ENCODE peak calls at places on chromosome 17, in five cellular contexts. J is gastrocnemius medialis, V is brain microvascular endothelial cell, K is GM06990, M is esophagus squamous epithelium. A is an unnamed sample.
A peak's percentile ranks its signal among the peaks of the same experiment; 100 is the strongest.

GRCh38 chr17:17053446-17054379 is 11.5 kb downstream of the MPRIP start:
- DNase-seq in J (peak; percentile 6), V (no peak), K (no peak), M (no peak), A (no peak)

GRCh38 chr17:62713096-62713870 is 85.8 kb downstream of the MRC2 start:
- DNase-seq in J (no peak), V (no peak), K (no peak), M (no peak), A (no peak)

GRCh38 chr17:43403846-43404245 is 5.1 kb downstream of the ARL4D start:
- DNase-seq in J (no peak), V (no peak), K (no peak), M (no peak), A (peak; percentile 76)

GRCh38 chr17:69809331-69809730 is 265.7 kb upstream of the KCNJ16 start:
- DNase-seq in J (no peak), V (no peak), K (no peak), M (no peak), A (no peak)

GRCh38 chr17:63364387-63364786 is 81.7 kb downstream of the CYB561 start:
- DNase-seq in J (no peak), V (no peak), K (no peak), M (no peak), A (no peak)

GRCh38 chr17:72399608-72400487 is 279.0 kb downstream of the SOX9 start:
- DNase-seq in J (no peak), V (no peak), K (no peak), M (no peak), A (no peak)

GRCh38 chr17:31156326-31156725 is 61.5 kb downstream of the NF1 start:
- DNase-seq in J (no peak), V (peak; percentile 14), K (no peak), M (no peak), A (no peak)

GRCh38 chr17:43669971-43670644 is 8.4 kb upstream of the MEOX1 start:
- DNase-seq in J (no peak), V (no peak), K (no peak), M (no peak), A (no peak)

GRCh38 chr17:61201211-61201610 is 198.4 kb upstream of the TBX2 start:
- DNase-seq in J (no peak), V (peak; percentile 61), K (no peak), M (no peak), A (no peak)

GRCh38 chr17:17445296-17445924 is 31.4 kb upstream of the MED9 start:
- DNase-seq in J (no peak), V (no peak), K (no peak), M (no peak), A (no peak)

GRCh38 chr17:19365833-19366636 is 3.5 kb upstream of the B9D1 start:
- DNase-seq in J (no peak), V (no peak), K (no peak), M (no peak), A (no peak)

GRCh38 chr17:43309505-43310329 is 75.9 kb upstream of the RNU2-1 start:
- DNase-seq in J (no peak), V (no peak), K (no peak), M (no peak), A (no peak)

GRCh38 chr17:4945176-4945943 is 3.0 kb downstream of the PFN1 start:
- DNase-seq in J (peak; percentile 93), V (peak; percentile 90), K (peak; percentile 68), M (no peak), A (peak; percentile 69)

GRCh38 chr17:77826132-77826873 is 132.2 kb upstream of the TNRC6C start:
- DNase-seq in J (peak; percentile 3), V (no peak), K (no peak), M (no peak), A (no peak)

GRCh38 chr17:40824015-40824832 is 1.8 kb upstream of the KRT10 start:
- DNase-seq in J (no peak), V (no peak), K (no peak), M (no peak), A (no peak)

GRCh38 chr17:17635126-17635525 is 43.6 kb upstream of the PEMT start:
- DNase-seq in J (no peak), V (no peak), K (no peak), M (no peak), A (no peak)

GRCh38 chr17:56028837-56029236 is 124.4 kb upstream of the ANKFN1 start:
- DNase-seq in J (no peak), V (no peak), K (no peak), M (no peak), A (no peak)

GRCh38 chr17:62892870-62893338 is 73.1 kb upstream of the TANC2 start:
- DNase-seq in J (no peak), V (peak; percentile 66), K (no peak), M (no peak), A (no peak)

GRCh38 chr17:38996660-38997337 is 29.6 kb upstream of the FBXO47 start:
- DNase-seq in J (no peak), V (no peak), K (no peak), M (no peak), A (no peak)

GRCh38 chr17:31496097-31496496 is 104.6 kb downstream of the RAB11FIP4 start:
- DNase-seq in J (no peak), V (no peak), K (no peak), M (no peak), A (no peak)

GRCh38 chr17:16940116-16940881 is 31.6 kb downstream of the TNFRSF13B start:
- DNase-seq in J (no peak), V (no peak), K (no peak), M (no peak), A (no peak)

GRCh38 chr17:43024407-43025289 is at the start of gene RND2:
- DNase-seq in J (peak; percentile 84), V (peak; percentile 96), K (peak; percentile 73), M (peak; percentile 44), A (peak; percentile 96)

GRCh38 chr17:36461330-36462110 is 25.0 kb upstream of the ZNHIT3 start:
- DNase-seq in J (no peak), V (no peak), K (no peak), M (no peak), A (no peak)

GRCh38 chr17:14428640-14429029 is 127.8 kb downstream of the HS3ST3B1 start:
- DNase-seq in J (no peak), V (no peak), K (no peak), M (no peak), A (no peak)

GRCh38 chr17:30363715-30364202 is 15.0 kb upstream of the CPD start:
- DNase-seq in J (peak; percentile 25), V (no peak), K (peak; percentile 78), M (no peak), A (no peak)

GRCh38 chr17:6090253-6090652 is 20.1 kb downstream of the WSCD1 start:
- DNase-seq in J (peak; percentile 17), V (no peak), K (no peak), M (no peak), A (no peak)

GRCh38 chr17:59498421-59499307 is 66.7 kb upstream of the DHX40 start:
- DNase-seq in J (no peak), V (no peak), K (no peak), M (no peak), A (no peak)

GRCh38 chr17:4559851-4560820 is at the start of gene GGT6:
- DNase-seq in J (no peak), V (no peak), K (no peak), M (no peak), A (no peak)

DNA sequence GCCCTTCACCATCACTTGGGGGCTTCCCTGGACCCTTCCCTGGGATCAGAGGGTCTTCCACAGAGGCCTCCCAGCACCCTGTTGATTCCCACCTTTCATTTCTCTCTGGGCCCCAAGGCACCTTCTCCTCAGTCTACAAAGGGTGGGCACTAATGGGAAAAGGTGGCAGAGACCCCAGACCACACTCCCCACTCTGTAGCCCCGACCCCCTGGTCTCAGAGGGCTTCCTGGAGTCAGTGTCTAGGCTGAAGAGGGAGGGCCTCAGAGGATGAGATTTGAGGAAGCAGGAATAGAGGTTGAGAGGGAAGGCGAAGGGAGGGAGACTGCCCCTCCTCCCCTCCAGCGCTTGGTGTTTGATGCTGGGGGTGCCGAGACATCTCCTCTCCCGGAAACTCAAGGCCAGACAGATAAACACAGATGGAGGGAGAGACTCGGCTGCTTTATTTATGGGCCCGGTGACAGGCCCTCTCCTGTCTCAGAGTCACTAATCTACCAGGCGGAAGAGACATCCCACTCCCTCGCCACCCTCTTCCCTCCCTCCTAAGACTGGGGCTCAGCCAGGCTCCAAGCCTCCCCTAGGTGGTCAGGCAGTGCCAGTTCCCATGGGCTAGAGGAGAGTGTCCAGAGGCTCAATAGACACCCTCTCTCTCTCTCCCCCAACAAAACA is 18.5 kb upstream of the SP2 start:
- DNase-seq in J (no peak), V (no peak), K (no peak), M (no peak), A (no peak)
- H3K27me3 ChIP-seq in J (peaks cover 28% of the 10 kb centered on the region), V (peaks cover 27% of the 10 kb centered on the region), K (peaks cover 5% of the 10 kb centered on the region), M (no peaks in the 10 kb centered on the region), A (peaks cover 88% of the 10 kb centered on the region)

DNA sequence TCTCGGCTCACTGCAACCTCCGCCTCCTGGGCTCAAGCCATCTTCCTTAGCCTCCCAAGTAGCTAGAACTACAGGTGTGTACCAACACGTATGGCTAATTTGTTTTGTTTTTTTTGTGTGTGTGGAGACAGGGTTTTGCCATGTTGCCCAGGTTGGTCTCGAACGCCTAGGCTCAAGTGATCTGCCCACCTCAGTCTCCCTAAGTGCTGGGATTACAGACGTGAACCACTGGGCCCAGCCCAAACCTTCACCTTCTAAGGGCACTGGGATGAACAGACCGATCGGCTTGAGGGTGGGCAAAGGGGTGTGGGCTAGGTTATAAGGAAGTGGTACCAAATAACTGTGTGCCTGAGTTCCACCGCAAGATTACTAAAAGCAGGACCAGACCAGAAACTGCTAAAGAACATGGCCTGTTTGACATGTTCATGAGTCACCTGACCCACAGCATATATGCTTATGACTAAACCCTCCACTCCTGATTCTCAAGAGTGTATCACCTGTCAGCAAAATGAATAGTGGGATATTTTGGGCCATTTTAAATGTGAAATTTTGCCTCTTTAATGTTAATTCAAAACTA is 8.1 kb downstream of the TMEM97 start:
- DNase-seq in J (no peak), V (no peak), K (no peak), M (no peak), A (no peak)
- H3K36me3 ChIP-seq in J (no peaks in the 10 kb centered on the region), V (peaks cover 11% of the 10 kb centered on the region), K (peaks cover 8% of the 10 kb centered on the region), M (peaks cover 5% of the 10 kb centered on the region), A (peaks cover 11% of the 10 kb centered on the region)

DNA sequence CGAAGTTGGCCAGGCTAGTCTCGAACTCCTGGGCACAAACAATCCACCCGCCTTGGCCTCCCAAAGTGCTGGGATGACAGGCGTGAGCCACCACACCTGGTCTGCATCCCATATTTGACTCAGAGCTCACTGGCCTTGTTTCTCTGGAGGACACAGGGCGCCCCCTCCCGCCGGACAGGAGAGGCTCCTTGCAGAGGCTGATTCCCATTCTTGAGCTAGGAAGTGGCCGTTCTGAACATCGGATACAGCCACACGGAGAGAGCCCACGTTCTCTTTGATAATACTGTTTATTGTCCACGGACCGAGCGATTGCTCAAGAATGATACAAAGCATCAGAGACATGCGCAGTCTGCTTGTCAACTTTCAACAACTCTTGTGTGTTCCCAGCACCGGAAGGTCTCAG is 12.1 kb upstream of the USP36 start:
- DNase-seq in J (no peak), V (no peak), K (no peak), M (no peak), A (no peak)
- TF ChIP-seq CTCF in J (no peak), V (peak; percentile 33), K (peak; percentile 39), M (no peak), A (no peak)

GRCh38 chr17:79859676-79860615 is 20.7 kb upstream of the CBX4 start:
- DNase-seq in J (no peak), V (no peak), K (no peak), M (no peak), A (peak; percentile 48)
- H3K27me3 ChIP-seq in J (peaks cover 40% of the 10 kb centered on the region), V (no peaks in the 10 kb centered on the region), K (peaks cover 3% of the 10 kb centered on the region), M (no peaks in the 10 kb centered on the region), A (no peaks in the 10 kb centered on the region)

GRCh38 chr17:29121442-29121841 is 58.8 kb downstream of the MYO18A start:
- DNase-seq in J (no peak), V (no peak), K (no peak), M (no peak), A (no peak)
- H3K36me3 ChIP-seq in J (no peaks in the 10 kb centered on the region), V (no peaks in the 10 kb centered on the region), K (peaks cover 29% of the 10 kb centered on the region), M (peaks cover 43% of the 10 kb centered on the region), A (no peaks in the 10 kb centered on the region)

A was measured in BE2C.